ENCODE peak calls at places on chromosomes 2 and 18, in nine cellular contexts. P, L, B, W, H, X, N, F and Z are unnamed samples.

GRCh38 chr2:222861411-222862067 is 703 bp downstream of the ACSL3 start:
- DNase-seq in P (peak; percentile 62), L (peak; percentile 28), B (peak; percentile 14), W (no peak), H (no peak), X (peak; percentile 21), N (peak; percentile 48), F (peak; percentile 44), Z (peak; percentile 57)

GRCh38 chr2:85180322-85181092 is 47.3 kb downstream of the TCF7L1 start:
- DNase-seq in P (no peak), L (no peak), B (no peak), W (no peak), H (no peak), X (no peak), N (no peak), F (no peak), Z (no peak)

GRCh38 chr2:179129574-179130238 is 79.8 kb upstream of the CCDC141 start:
- DNase-seq in P (no peak), L (no peak), B (no peak), W (peak; percentile 20), H (peak; percentile 4), X (no peak), N (peak; percentile 14), F (no peak), Z (peak; percentile 40)

GRCh38 chr2:54866868-54867267 is 143.4 kb downstream of the EML6 start:
- DNase-seq in P (no peak), L (no peak), B (no peak), W (no peak), H (no peak), X (no peak), N (no peak), F (no peak), Z (no peak)

GRCh38 chr18:56532176-56532840 is 106.1 kb downstream of the TXNL1 start:
- DNase-seq in P (no peak), L (no peak), B (no peak), W (no peak), H (no peak), X (no peak), N (no peak), F (no peak), Z (no peak)

GRCh38 chr18:77899972-77900754 is 650.5 kb downstream of the GALR1 start:
- DNase-seq in P (no peak), L (no peak), B (peak; percentile 21), W (peak; percentile 80), H (peak; percentile 79), X (peak; percentile 28), N (peak; percentile 63), F (no peak), Z (peak; percentile 70)

GRCh38 chr2:240429872-240430491 is 5.5 kb upstream of the GPC1 start:
- DNase-seq in P (no peak), L (no peak), B (no peak), W (no peak), H (no peak), X (peak; percentile 0), N (peak; percentile 4), F (no peak), Z (no peak)

GRCh38 chr2:174522553-174522952 is 35.7 kb upstream of the GPR155 start:
- DNase-seq in P (no peak), L (no peak), B (no peak), W (peak; percentile 21), H (no peak), X (no peak), N (no peak), F (no peak), Z (peak; percentile 17)

GRCh38 chr18:32308493-32309120 is 118.8 kb downstream of the MEP1B start:
- DNase-seq in P (no peak), L (peak; percentile 36), B (no peak), W (no peak), H (peak; percentile 84), X (no peak), N (no peak), F (no peak), Z (no peak)

GRCh38 chr2:185338104-185338503 is 400.5 kb upstream of the FSIP2 start:
- DNase-seq in P (no peak), L (no peak), B (no peak), W (no peak), H (no peak), X (no peak), N (no peak), F (no peak), Z (no peak)

GRCh38 chr2:211688196-211688595 is 850.4 kb downstream of the ERBB4 start:
- DNase-seq in P (no peak), L (no peak), B (no peak), W (no peak), H (no peak), X (no peak), N (no peak), F (no peak), Z (no peak)

GRCh38 chr2:105439130-105439529 is 40.3 kb upstream of the FHL2 start:
- DNase-seq in P (no peak), L (no peak), B (no peak), W (no peak), H (no peak), X (no peak), N (no peak), F (no peak), Z (no peak)

GRCh38 chr2:128395640-128396499 is 77.2 kb upstream of the HS6ST1 start:
- DNase-seq in P (no peak), L (peak; percentile 14), B (no peak), W (peak; percentile 43), H (no peak), X (no peak), N (peak; percentile 6), F (no peak), Z (no peak)

GRCh38 chr2:96549466-96549785 is 12.9 kb downstream of the ARID5A start:
- DNase-seq in P (no peak), L (no peak), B (no peak), W (no peak), H (no peak), X (no peak), N (no peak), F (no peak), Z (no peak)

GRCh38 chr18:50696436-50696835 is 123.4 kb downstream of the MRO start:
- DNase-seq in P (no peak), L (no peak), B (no peak), W (no peak), H (no peak), X (no peak), N (no peak), F (no peak), Z (no peak)

GRCh38 chr18:62282188-62282629 is 42.9 kb upstream of the TNFRSF11A start:
- DNase-seq in P (no peak), L (no peak), B (no peak), W (no peak), H (no peak), X (no peak), N (no peak), F (no peak), Z (no peak)

GRCh38 chr2:20506281-20506685 is 59.4 kb downstream of the RHOB start:
- DNase-seq in P (no peak), L (no peak), B (no peak), W (peak; percentile 26), H (peak; percentile 55), X (no peak), N (no peak), F (no peak), Z (no peak)

GRCh38 chr2:60861736-60862135 is 19.6 kb upstream of the REL start:
- DNase-seq in P (no peak), L (no peak), B (no peak), W (no peak), H (no peak), X (no peak), N (no peak), F (no peak), Z (no peak)

GRCh38 chr2:101418704-101419663 is 31.7 kb upstream of the CREG2 start:
- DNase-seq in P (no peak), L (peak; percentile 63), B (peak; percentile 9), W (peak; percentile 84), H (peak; percentile 62), X (peak; percentile 28), N (peak; percentile 74), F (peak; percentile 68), Z (peak; percentile 28)

DNA sequence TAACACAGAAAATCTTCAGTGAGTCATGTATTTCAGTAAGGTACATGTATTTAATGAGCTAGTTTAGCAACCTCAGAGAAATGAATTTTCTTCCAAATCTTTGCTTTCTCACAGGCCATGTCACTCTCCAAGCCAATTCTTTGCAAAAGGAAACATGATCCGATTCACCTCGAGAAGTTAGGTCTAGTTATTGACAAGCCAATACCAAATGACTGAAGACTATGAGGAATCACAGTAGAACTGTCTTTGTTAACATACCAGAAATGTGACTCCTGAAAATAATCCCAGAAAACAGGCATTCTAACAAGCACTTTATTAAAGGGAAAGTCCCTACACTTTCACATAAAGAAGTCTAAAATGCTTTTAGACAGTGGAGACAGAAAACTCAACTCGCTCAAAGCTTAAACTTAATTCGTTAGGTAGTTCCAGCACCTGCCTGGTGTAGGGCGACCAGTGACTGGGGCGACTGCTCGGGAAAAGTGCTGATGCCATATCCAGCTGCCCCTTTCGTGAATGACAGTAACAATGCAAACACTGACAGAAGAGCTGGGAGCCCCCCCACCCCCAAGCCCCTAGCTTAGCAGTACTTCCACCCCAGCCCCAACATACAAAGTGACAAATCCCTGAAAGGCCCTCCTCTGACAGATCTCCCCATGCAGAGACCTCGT is 1.9 kb downstream of the MEMO1 start:
- DNase-seq in P (no peak), L (no peak), B (no peak), W (peak; percentile 19), H (no peak), X (peak; percentile 6), N (peak; percentile 52), F (peak; percentile 34), Z (no peak)
- H3K4me1 ChIP-seq in P (peaks cover 27% of the 10 kb centered on the region), L (peaks cover 18% of the 10 kb centered on the region), B (peaks cover 6% of the 10 kb centered on the region), W (peaks cover 10% of the 10 kb centered on the region), H (peaks cover 6% of the 10 kb centered on the region), X (peaks cover 42% of the 10 kb centered on the region), N (peaks cover 13% of the 10 kb centered on the region), F (peaks cover 4% of the 10 kb centered on the region), Z (peaks cover 46% of the 10 kb centered on the region)

DNA sequence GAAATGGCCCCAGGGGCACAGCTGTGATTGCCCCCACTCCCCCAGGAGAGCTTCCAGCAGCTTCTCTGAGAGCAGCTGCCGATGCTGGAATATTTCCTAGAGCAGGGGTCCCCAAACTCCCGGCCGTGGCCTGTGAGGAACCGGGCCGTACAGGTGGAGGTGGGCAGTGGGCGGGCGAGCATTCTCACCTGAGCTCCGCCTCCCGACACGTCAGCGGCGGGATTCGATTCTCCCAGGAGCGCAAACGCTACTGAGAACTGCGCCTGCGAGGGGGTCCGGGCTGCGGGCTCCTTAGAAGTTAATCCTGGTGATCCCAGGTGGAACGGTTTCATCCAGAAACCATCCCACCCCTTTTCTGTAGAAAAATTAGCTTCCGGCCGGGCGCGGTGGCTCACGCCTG is 69.1 kb upstream of the PXDN start:
- DNase-seq in P (no peak), L (no peak), B (no peak), W (no peak), H (no peak), X (no peak), N (no peak), F (no peak), Z (no peak)
- H3K4me1 ChIP-seq in P (peaks cover 9% of the 10 kb centered on the region), L (peaks cover 24% of the 10 kb centered on the region), B (no peaks in the 10 kb centered on the region), W (peaks cover 7% of the 10 kb centered on the region), H (no peaks in the 10 kb centered on the region), X (no peaks in the 10 kb centered on the region), N (no peaks in the 10 kb centered on the region), F (no peaks in the 10 kb centered on the region), Z (no peaks in the 10 kb centered on the region)

GRCh38 chr2:160289803-160290202 is 89.7 kb upstream of the ITGB6 start:
- DNase-seq in P (no peak), L (no peak), B (no peak), W (no peak), H (no peak), X (no peak), N (no peak), F (no peak), Z (no peak)
- H3K4me1 ChIP-seq in P (peaks cover 71% of the 10 kb centered on the region), L (peaks cover 44% of the 10 kb centered on the region), B (no peaks in the 10 kb centered on the region), W (no peaks in the 10 kb centered on the region), H (no peaks in the 10 kb centered on the region), X (no peaks in the 10 kb centered on the region), N (peaks cover 6% of the 10 kb centered on the region), F (no peaks in the 10 kb centered on the region), Z (no peaks in the 10 kb centered on the region)

GRCh38 chr2:45647346-45647745 is 4.1 kb upstream of the PRKCE start:
- DNase-seq in P (no peak), L (no peak), B (no peak), W (no peak), H (no peak), X (no peak), N (no peak), F (no peak), Z (no peak)
- H3K4me1 ChIP-seq in P (peaks cover 21% of the 10 kb centered on the region), L (peaks cover 16% of the 10 kb centered on the region), B (peaks cover 14% of the 10 kb centered on the region), W (peaks cover 10% of the 10 kb centered on the region), H (peaks cover 4% of the 10 kb centered on the region), X (peaks cover 9% of the 10 kb centered on the region), N (peaks cover 10% of the 10 kb centered on the region), F (peaks cover 10% of the 10 kb centered on the region), Z (peaks cover 30% of the 10 kb centered on the region)